ENCODE peak calls at places on chromosomes 11 and 22, in six cellular contexts. V, B, D, T, L and Y are unnamed samples.
A peak's percentile ranks its signal among the peaks of the same experiment; 100 is the strongest.

GRCh38 chr22:36546932-36547331 is 18.0 kb upstream of the EIF3D start:
- DNase-seq in D (peak; percentile 92), V (peak; percentile 89), L (peak; percentile 96), B (no peak), T (peak; percentile 74), Y (no peak)

GRCh38 chr11:16987205-16987568 is 27.0 kb downstream of the PLEKHA7 start:
- DNase-seq in L (no peak), D (no peak), T (no peak), B (peak; percentile 39), V (no peak), Y (no peak)

GRCh38 chr11:110613526-110613925 is 98.7 kb downstream of the ARHGAP20 start:
- DNase-seq in T (peak; percentile 26), L (no peak), V (no peak), B (no peak), D (peak; percentile 19), Y (no peak)

GRCh38 chr11:114477946-114478537 is 38.8 kb downstream of the REXO2 start:
- DNase-seq in V (no peak), B (no peak), L (no peak), T (no peak), D (no peak), Y (no peak)

GRCh38 chr22:29733362-29734322 is 13.8 kb downstream of the CABP7 start:
- DNase-seq in D (no peak), B (peak; percentile 27), T (no peak), L (no peak), V (no peak), Y (no peak)

GRCh38 chr11:99260696-99261095 is 239.9 kb downstream of the CNTN5 start:
- DNase-seq in D (peak; percentile 0), V (no peak), B (no peak), T (peak; percentile 77), L (no peak), Y (no peak)

GRCh38 chr22:34067031-34067430 is 146.8 kb upstream of the LARGE1 start:
- DNase-seq in V (no peak), B (no peak), D (no peak), L (no peak), T (no peak), Y (no peak)

GRCh38 chr11:44006882-44007495 is 40.8 kb upstream of the ACCSL start:
- DNase-seq in B (peak; percentile 49), L (no peak), D (no peak), T (no peak), V (no peak), Y (no peak)

GRCh38 chr22:46781291-46781690 is 18.8 kb downstream of the TBC1D22A start:
- DNase-seq in V (no peak), B (no peak), T (no peak), D (no peak), L (no peak), Y (no peak)

GRCh38 chr11:83760942-83761341 is 474.8 kb upstream of the CCDC90B start:
- DNase-seq in D (no peak), L (no peak), B (no peak), V (no peak), T (no peak), Y (no peak)

GRCh38 chr11:12377824-12378593 is 638 bp downstream of the PARVA start:
- DNase-seq in T (peak; percentile 60), V (peak; percentile 83), B (peak; percentile 81), L (peak; percentile 76), D (peak; percentile 71), Y (no peak)

GRCh38 chr11:128455766-128456165 is 131.6 kb downstream of the ETS1 start:
- DNase-seq in T (no peak), B (peak; percentile 93), V (no peak), D (no peak), L (no peak), Y (no peak)

GRCh38 chr11:63020671-63021255 is 5.1 kb upstream of the SLC22A8 start:
- DNase-seq in B (no peak), V (no peak), D (no peak), T (no peak), L (no peak), Y (no peak)

GRCh38 chr11:75244052-75244814 is 3.7 kb downstream of the TPBGL start:
- DNase-seq in T (no peak), B (no peak), D (no peak), V (no peak), L (no peak), Y (no peak)

GRCh38 chr22:19678949-19679348 is 35.4 kb upstream of the SEPTIN5 start:
- DNase-seq in L (no peak), D (no peak), B (peak; percentile 12), T (no peak), V (no peak), Y (no peak)

GRCh38 chr11:69957849-69958248 is 120.3 kb upstream of the ANO1 start:
- DNase-seq in T (no peak), B (no peak), V (no peak), L (no peak), D (no peak), Y (no peak)

GRCh38 chr11:117385906-117386305 is 58.3 kb downstream of the CEP164 start:
- DNase-seq in D (no peak), T (no peak), L (no peak), V (no peak), B (no peak), Y (no peak)

GRCh38 chr22:32555546-32555945 is 80.9 kb downstream of the FBXO7 start:
- DNase-seq in V (no peak), B (no peak), D (no peak), T (no peak), L (no peak), Y (no peak)

GRCh38 chr22:30270841-30271240 is 4.2 kb upstream of the OSM start:
- DNase-seq in D (peak; percentile 81), T (peak; percentile 80), L (no peak), B (no peak), V (no peak), Y (no peak)

GRCh38 chr22:27952091-27952490 is 33.0 kb upstream of the PITPNB start:
- DNase-seq in B (no peak), T (peak; percentile 89), D (peak; percentile 81), L (peak; percentile 46), V (peak; percentile 61), Y (no peak)

GRCh38 chr22:33811686-33812085 is 108.6 kb downstream of the LARGE1 start:
- DNase-seq in B (peak; percentile 15), D (peak; percentile 79), L (no peak), V (no peak), T (peak; percentile 37), Y (no peak)

GRCh38 chr11:64095949-64096348 is 60.2 kb downstream of the FLRT1 start:
- DNase-seq in V (no peak), L (no peak), T (no peak), B (peak; percentile 51), D (no peak), Y (no peak)

GRCh38 chr22:29277927-29278326 is 9.9 kb downstream of the EWSR1 start:
- DNase-seq in B (no peak), D (no peak), T (no peak), L (no peak), V (no peak), Y (no peak)

GRCh38 chr11:78809931-78810481 is 235.3 kb upstream of the NARS2 start:
- DNase-seq in D (peak; percentile 91), T (no peak), L (no peak), B (no peak), V (peak; percentile 33), Y (no peak)

GRCh38 chr11:8807544-8808225 is 103.3 kb upstream of the AKIP1 start:
- DNase-seq in V (peak; percentile 85), B (no peak), D (peak; percentile 93), T (peak; percentile 42), L (peak; percentile 79), Y (no peak)

GRCh38 chr11:12769834-12770345 is 95.7 kb downstream of the TEAD1 start:
- DNase-seq in B (no peak), D (peak; percentile 75), L (peak; percentile 92), T (peak; percentile 89), V (peak; percentile 77), Y (no peak)

DNA sequence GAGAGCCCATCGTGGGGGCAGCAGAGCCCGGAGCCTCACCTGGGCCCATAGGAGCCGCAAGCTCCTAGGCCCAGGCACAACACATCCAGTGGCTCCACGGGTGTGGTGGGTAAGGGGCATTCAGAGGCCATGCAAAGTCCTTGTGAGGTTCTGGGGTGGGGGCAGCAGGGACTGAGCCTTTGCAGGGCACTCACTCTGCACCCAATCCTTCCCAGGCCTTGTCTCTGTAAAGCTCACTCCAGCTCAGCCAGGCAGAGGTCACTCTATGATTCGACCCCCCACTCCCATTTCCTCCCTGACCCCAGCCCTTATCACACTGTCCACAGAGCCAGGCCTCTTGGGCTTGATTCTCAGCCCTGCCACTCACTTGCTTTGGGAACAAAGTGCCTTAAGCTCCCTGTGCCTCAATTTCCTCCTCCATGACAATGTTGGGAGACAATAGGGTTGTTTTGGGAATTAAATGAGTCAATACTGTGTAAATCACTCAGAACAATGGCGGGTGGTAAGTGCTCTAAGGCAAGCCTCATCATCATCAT is 46.6 kb downstream of the LRRC32 start:
- DNase-seq in V (no peak), D (no peak), T (no peak), L (no peak), B (peak; percentile 31), Y (no peak)
- TF ChIP-seq CTCF in V (no peak), D (no peak), T (no peak), L (no peak), B (no peak), Y (no peak)

GRCh38 chr11:93784935-93785360 is 866 bp downstream of the MED17 start:
- DNase-seq in L (no peak), B (peak; percentile 18), V (no peak), D (no peak), T (peak; percentile 17), Y (no peak)
- TF ChIP-seq CTCF in L (no peak), B (no peak), V (no peak), D (no peak), T (no peak), Y (no peak)

GRCh38 chr11:96092511-96092910 is 168.6 kb upstream of the MTMR2 start:
- DNase-seq in T (no peak), B (no peak), L (no peak), V (no peak), D (no peak), Y (no peak)

GRCh38 chr11:96088914-96089313 is 165.0 kb upstream of the MTMR2 start:
- DNase-seq in T (no peak), V (peak; percentile 40), L (no peak), D (no peak), B (no peak), Y (no peak)

GRCh38 chr11:96094156-96094555 is 170.2 kb upstream of the MTMR2 start:
- DNase-seq in T (no peak), L (no peak), V (no peak), D (no peak), B (no peak), Y (no peak)

GRCh38 chr11:96090711-96091110 is 166.8 kb upstream of the MTMR2 start:
- DNase-seq in V (peak; percentile 76), L (no peak), T (peak; percentile 89), B (no peak), D (peak; percentile 85), Y (no peak)

DNA sequence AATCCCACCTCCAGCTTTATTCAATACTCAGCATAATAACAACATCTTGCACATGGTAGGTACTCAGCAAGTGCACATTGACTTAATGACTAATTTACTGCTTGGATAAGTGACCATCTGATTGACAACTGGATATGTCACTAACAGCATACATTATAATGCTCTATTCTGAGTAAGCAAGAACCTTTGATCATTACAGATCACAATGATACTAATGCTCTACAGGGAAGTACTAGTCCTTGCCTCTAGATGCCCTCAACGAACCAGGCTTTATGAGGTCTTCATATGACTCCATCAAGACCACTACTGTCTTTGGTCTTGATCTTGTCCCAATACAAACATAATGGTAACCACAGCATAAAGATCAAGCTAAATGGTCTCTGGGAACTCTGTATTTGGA is 167.6 kb upstream of the MTMR2 start:
- DNase-seq in D (peak; percentile 27), T (no peak), L (no peak), B (no peak), V (no peak), Y (no peak)
- TF ChIP-seq CTCF in D (peak; percentile 23), T (no peak), L (no peak), B (no peak), V (peak; percentile 25), Y (peak; percentile 14)

GRCh38 chr11:18697581-18697980 is 998 bp upstream of the TMEM86A start:
- DNase-seq in D (no peak), T (no peak), L (peak; percentile 52), V (no peak), B (no peak), Y (peak; percentile 1)
- TF ChIP-seq CTCF in D (no peak), T (no peak), L (no peak), V (no peak), B (no peak), Y (no peak)